ENCODE peak calls at places on chromosomes 13 and 19, in five cellular contexts. One of them, this sample, is unnamed.

GRCh38 chr19:27890696-27891095 is 1322.3 kb downstream of the UQCRFS1 start:
- DNase-seq in A172: no peak
- DNase-seq in brain microvascular endothelial cell: no peak
- DNase-seq in activated CD8-positive, alpha-beta memory T cell treated with anti-CD3 and anti-CD28 coated beads for 24 hours: no peak
- DNase-seq in activated naive CD4-positive, alpha-beta T cell treated with anti-CD3 and anti-CD28 coated beads for 36 hours: no peak
- DNase-seq in this sample: no peak

GRCh38 chr19:50223439-50223716 is 20.0 kb downstream of the MYH14 start:
- DNase-seq in A172: no peak
- DNase-seq in activated CD8-positive, alpha-beta memory T cell treated with anti-CD3 and anti-CD28 coated beads for 24 hours: no peak
- DNase-seq in brain microvascular endothelial cell: no peak
- DNase-seq in activated naive CD4-positive, alpha-beta T cell treated with anti-CD3 and anti-CD28 coated beads for 36 hours: no peak
- DNase-seq in this sample: no peak

GRCh38 chr19:45668342-45668871 is 386 bp downstream of the GIPR start:
- DNase-seq in activated naive CD4-positive, alpha-beta T cell treated with anti-CD3 and anti-CD28 coated beads for 36 hours: peak
- DNase-seq in brain microvascular endothelial cell: no peak
- DNase-seq in A172: no peak
- DNase-seq in activated CD8-positive, alpha-beta memory T cell treated with anti-CD3 and anti-CD28 coated beads for 24 hours: peak
- DNase-seq in this sample: no peak

GRCh38 chr13:60267498-60268202 is 103.9 kb upstream of the DIAPH3 start:
- DNase-seq in activated naive CD4-positive, alpha-beta T cell treated with anti-CD3 and anti-CD28 coated beads for 36 hours: peak
- DNase-seq in A172: no peak
- DNase-seq in brain microvascular endothelial cell: no peak
- DNase-seq in activated CD8-positive, alpha-beta memory T cell treated with anti-CD3 and anti-CD28 coated beads for 24 hours: peak
- DNase-seq in this sample: no peak

GRCh38 chr19:35693835-35694599 is 10.3 kb upstream of the ZBTB32 start:
- DNase-seq in A172: peak
- DNase-seq in activated naive CD4-positive, alpha-beta T cell treated with anti-CD3 and anti-CD28 coated beads for 36 hours: peak
- DNase-seq in activated CD8-positive, alpha-beta memory T cell treated with anti-CD3 and anti-CD28 coated beads for 24 hours: peak
- DNase-seq in brain microvascular endothelial cell: peak
- DNase-seq in this sample: peak

GRCh38 chr19:3655402-3656072 is 28.9 kb upstream of the CACTIN start:
- DNase-seq in activated CD8-positive, alpha-beta memory T cell treated with anti-CD3 and anti-CD28 coated beads for 24 hours: no peak
- DNase-seq in A172: peak
- DNase-seq in brain microvascular endothelial cell: peak
- DNase-seq in activated naive CD4-positive, alpha-beta T cell treated with anti-CD3 and anti-CD28 coated beads for 36 hours: no peak
- DNase-seq in this sample: peak

GRCh38 chr13:20388184-20388583 is 137.5 kb downstream of the CRYL1 start:
- DNase-seq in brain microvascular endothelial cell: no peak
- DNase-seq in activated naive CD4-positive, alpha-beta T cell treated with anti-CD3 and anti-CD28 coated beads for 36 hours: no peak
- DNase-seq in A172: no peak
- DNase-seq in activated CD8-positive, alpha-beta memory T cell treated with anti-CD3 and anti-CD28 coated beads for 24 hours: peak
- DNase-seq in this sample: peak

GRCh38 chr19:42325896-42326771 is 699 bp downstream of the MEGF8 start:
- DNase-seq in brain microvascular endothelial cell: no peak
- DNase-seq in activated CD8-positive, alpha-beta memory T cell treated with anti-CD3 and anti-CD28 coated beads for 24 hours: no peak
- DNase-seq in A172: no peak
- DNase-seq in activated naive CD4-positive, alpha-beta T cell treated with anti-CD3 and anti-CD28 coated beads for 36 hours: peak
- DNase-seq in this sample: no peak

GRCh38 chr19:18006895-18007604 is 920 bp upstream of the ARRDC2 start:
- DNase-seq in activated CD8-positive, alpha-beta memory T cell treated with anti-CD3 and anti-CD28 coated beads for 24 hours: peak
- DNase-seq in brain microvascular endothelial cell: peak
- DNase-seq in activated naive CD4-positive, alpha-beta T cell treated with anti-CD3 and anti-CD28 coated beads for 36 hours: peak
- DNase-seq in A172: peak
- DNase-seq in this sample: peak

GRCh38 chr13:43799191-43799590 is 12.4 kb upstream of the ENOX1 start:
- DNase-seq in activated naive CD4-positive, alpha-beta T cell treated with anti-CD3 and anti-CD28 coated beads for 36 hours: peak
- DNase-seq in activated CD8-positive, alpha-beta memory T cell treated with anti-CD3 and anti-CD28 coated beads for 24 hours: no peak
- DNase-seq in A172: no peak
- DNase-seq in brain microvascular endothelial cell: no peak
- DNase-seq in this sample: no peak